ENCODE peak calls at places on chromosomes 16 and 17, in four cellular contexts. Q is brain microvascular endothelial cell, G is right lobe of liver, Y is A549. Z is an unnamed sample.

GRCh38 chr16:67112591-67113399 is 3.1 kb downstream of the PHAF1 start:
- DNase-seq in G (no peak), Q (no peak), Y (no peak), Z (no peak)

GRCh38 chr16:72752004-72752695 is 295.8 kb downstream of the ZFHX3 start:
- DNase-seq in G (no peak), Q (no peak), Y (no peak), Z (no peak)

GRCh38 chr16:84565669-84566495 is 52.0 kb downstream of the COTL1 start:
- DNase-seq in Y (no peak), Q (no peak), G (no peak), Z (no peak)

GRCh38 chr17:43983515-43984411 is 20.7 kb upstream of the NAGS start:
- DNase-seq in Y (peak), G (peak), Q (no peak), Z (no peak)

GRCh38 chr17:46039592-46040186 is 40.6 kb downstream of the STH start:
- DNase-seq in G (no peak), Q (no peak), Y (no peak), Z (no peak)

GRCh38 chr16:68417711-68418301 is 30.5 kb downstream of the SMPD3 start:
- DNase-seq in G (peak), Q (no peak), Y (no peak), Z (peak)

GRCh38 chr17:65430209-65430833 is 131.1 kb downstream of the AXIN2 start:
- DNase-seq in G (no peak), Q (no peak), Y (no peak), Z (no peak)

GRCh38 chr16:80500116-80500859 is 40.5 kb upstream of the DYNLRB2 start:
- DNase-seq in Y (no peak), Q (no peak), G (no peak), Z (no peak)

GRCh38 chr16:75288181-75288580 is 36.8 kb upstream of the BCAR1 start:
- DNase-seq in G (no peak), Q (no peak), Y (no peak), Z (no peak)

GRCh38 chr16:75289189-75289588 is 37.8 kb upstream of the BCAR1 start:
- DNase-seq in G (no peak), Y (no peak), Q (no peak), Z (no peak)

GRCh38 chr16:75287708-75288107 is 36.3 kb upstream of the BCAR1 start:
- DNase-seq in Y (no peak), G (no peak), Q (no peak), Z (no peak)

GRCh38 chr16:75286996-75287395 is 35.6 kb upstream of the BCAR1 start:
- DNase-seq in G (no peak), Q (no peak), Y (no peak), Z (no peak)

DNA sequence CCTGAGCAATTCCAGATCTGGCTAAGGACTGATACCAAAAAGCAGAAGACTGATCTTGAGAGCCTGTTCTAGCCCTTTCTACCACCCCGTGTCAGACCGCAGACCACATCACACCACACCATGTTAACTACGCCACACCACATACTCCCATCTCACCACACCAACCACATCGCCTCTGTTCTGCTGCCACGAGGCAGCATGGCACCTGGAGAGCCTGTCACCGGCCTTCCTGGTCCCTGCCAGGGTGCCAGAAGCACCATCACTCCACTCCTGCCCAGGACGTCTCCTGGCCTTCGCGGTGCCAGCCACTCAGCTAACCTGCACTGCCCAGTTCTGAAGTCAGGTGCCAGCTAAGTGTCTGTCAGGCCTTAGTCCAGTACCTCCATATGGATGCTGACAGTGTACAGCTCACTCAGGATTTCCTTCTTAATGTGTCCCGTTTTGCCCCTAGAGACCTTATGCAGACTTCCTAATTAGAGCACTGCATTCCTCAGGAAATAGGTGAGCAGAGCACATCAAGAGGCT is 37.2 kb upstream of the BCAR1 start:
- DNase-seq in Y (no peak), G (no peak), Q (no peak), Z (no peak)
- H3K27ac ChIP-seq in Y (no peak), G (no peak), Q (no peak), Z (peak)

GRCh38 chr16:19071811-19072777 is 4.7 kb downstream of the COQ7 start:
- DNase-seq in Q (peak), G (peak), Y (peak), Z (peak)

GRCh38 chr16:19062706-19063105 is 4.7 kb upstream of the COQ7 start:
- DNase-seq in Y (no peak), Q (no peak), G (no peak), Z (no peak)

GRCh38 chr16:19066988-19067348 is 446 bp upstream of the COQ7 start:
- DNase-seq in Q (no peak), G (no peak), Y (no peak), Z (no peak)

GRCh38 chr16:19068237-19068815 is 912 bp downstream of the COQ7 start:
- DNase-seq in G (peak), Y (no peak), Q (no peak), Z (no peak)

DNA sequence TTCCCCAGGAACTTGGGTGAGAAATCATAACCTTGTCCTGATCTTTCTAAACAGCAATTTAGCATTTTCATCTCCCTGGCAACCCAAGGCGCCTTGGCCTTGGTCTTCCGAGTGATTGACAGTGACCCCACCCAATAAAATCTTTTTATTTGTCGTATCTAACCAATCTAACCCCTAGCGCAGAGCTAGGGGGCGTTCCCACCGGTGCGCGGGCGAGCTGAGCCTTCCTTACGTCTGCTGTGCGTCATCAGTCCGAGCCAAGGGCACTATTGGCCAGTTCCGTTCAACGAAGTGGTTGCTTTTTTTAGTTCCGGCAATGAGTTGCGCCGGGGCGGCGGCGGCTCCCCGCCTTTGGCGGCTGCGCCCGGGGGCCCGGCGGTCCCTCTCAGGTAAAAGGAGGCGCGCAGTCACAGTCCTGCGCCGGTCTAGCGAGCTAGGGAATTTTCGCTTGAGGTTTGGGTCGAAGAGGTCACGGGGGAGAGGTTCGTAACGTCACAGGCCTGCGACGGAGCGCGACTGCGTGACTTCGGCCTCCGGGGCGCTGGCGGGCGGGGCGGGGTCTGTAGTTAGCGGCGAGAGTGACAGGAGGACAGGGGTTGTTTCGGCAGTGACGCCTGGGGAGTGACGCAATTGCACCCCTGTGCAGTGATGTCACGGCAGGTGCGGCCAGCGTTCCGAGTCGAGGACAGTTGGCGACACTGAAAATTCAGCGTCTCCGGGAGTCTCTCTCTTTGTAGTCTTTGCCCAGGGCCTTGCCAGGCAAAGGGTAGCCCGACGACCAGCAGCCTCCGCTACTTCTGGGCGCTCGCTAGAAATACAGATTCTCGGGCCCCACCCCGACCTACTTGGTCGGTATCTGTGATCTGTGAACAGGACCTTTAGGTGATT is at the start of gene COQ7:
- DNase-seq in Y (peak), G (peak), Q (peak), Z (peak)
- TF ChIP-seq CTCF in Y (no peak), G (peak), Q (no peak), Z (no peak)

GRCh38 chr17:30296499-30297038 is 4.8 kb upstream of the BLMH start:
- DNase-seq in Y (no peak), Q (no peak), G (no peak), Z (no peak)

GRCh38 chr17:30290696-30291570 is 811 bp downstream of the BLMH start:
- DNase-seq in Q (peak), G (peak), Y (peak), Z (peak)

GRCh38 chr17:30290077-30290476 is 1.7 kb downstream of the BLMH start:
- DNase-seq in G (no peak), Q (no peak), Y (no peak), Z (no peak)

GRCh38 chr17:30292490-30292858 is 730 bp upstream of the BLMH start:
- DNase-seq in Y (no peak), G (no peak), Q (no peak), Z (no peak)

DNA sequence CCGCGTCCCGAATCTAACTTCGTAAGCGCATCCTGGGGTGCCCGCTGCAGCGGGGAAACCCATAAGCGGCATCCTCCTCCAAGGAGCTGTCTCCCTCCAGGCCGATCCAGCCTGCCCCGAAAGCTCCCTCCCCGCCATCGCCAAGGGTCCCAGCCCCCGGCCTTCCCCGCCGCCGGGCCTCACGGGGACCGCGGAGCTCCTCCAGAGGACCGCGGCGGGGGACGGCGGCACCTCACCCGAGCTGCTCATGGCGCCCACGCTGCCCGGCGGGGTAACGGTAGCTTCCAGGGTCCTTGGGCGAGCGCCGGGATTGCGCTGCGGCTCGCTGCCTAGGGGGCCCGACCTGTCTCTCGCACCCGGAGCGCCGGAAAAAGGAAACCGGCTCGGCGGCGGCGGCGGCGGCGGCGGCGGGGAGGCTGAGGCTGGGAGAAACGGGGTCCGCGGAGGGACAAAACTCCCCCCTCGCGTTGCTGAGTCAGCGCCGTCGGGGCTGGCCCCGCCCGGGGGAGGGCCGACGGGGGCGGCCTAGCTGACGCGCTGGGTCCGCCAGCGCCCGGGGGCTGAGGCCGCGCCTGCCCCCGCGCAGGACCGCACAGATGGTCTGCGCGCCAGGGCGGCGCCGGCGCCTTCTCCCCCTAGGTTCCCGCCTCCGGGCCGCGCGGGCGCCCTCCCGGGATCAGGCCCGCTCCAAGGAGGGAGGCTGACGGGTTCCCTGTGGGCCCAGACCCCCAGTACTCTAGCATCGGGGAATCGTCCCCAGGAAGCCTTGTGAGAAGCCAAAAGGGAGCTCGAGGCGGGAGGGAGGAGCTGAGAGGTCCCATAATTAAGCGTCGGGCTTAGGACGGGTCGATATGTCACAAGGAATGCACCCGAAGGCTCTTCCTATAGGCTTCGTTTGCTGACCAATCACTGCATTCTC is at the start of gene BLMH:
- DNase-seq in Y (peak), Q (peak), G (peak), Z (peak)
- H3K27ac ChIP-seq in Y (peak), Q (peak), G (peak), Z (peak)

GRCh38 chr16:8869212-8869987 is 594 bp upstream of the CARHSP1 start:
- DNase-seq in Y (no peak), G (no peak), Q (no peak), Z (no peak)

GRCh38 chr16:8874388-8874787 is 5.6 kb upstream of the CARHSP1 start:
- DNase-seq in Q (no peak), G (no peak), Y (no peak), Z (no peak)

GRCh38 chr16:8872071-8872470 is 3.3 kb upstream of the CARHSP1 start:
- DNase-seq in Q (no peak), G (no peak), Y (no peak), Z (no peak)

GRCh38 chr16:8868272-8869211 is at the start of gene CARHSP1:
- DNase-seq in Q (peak), Y (peak), G (peak), Z (peak)

DNA sequence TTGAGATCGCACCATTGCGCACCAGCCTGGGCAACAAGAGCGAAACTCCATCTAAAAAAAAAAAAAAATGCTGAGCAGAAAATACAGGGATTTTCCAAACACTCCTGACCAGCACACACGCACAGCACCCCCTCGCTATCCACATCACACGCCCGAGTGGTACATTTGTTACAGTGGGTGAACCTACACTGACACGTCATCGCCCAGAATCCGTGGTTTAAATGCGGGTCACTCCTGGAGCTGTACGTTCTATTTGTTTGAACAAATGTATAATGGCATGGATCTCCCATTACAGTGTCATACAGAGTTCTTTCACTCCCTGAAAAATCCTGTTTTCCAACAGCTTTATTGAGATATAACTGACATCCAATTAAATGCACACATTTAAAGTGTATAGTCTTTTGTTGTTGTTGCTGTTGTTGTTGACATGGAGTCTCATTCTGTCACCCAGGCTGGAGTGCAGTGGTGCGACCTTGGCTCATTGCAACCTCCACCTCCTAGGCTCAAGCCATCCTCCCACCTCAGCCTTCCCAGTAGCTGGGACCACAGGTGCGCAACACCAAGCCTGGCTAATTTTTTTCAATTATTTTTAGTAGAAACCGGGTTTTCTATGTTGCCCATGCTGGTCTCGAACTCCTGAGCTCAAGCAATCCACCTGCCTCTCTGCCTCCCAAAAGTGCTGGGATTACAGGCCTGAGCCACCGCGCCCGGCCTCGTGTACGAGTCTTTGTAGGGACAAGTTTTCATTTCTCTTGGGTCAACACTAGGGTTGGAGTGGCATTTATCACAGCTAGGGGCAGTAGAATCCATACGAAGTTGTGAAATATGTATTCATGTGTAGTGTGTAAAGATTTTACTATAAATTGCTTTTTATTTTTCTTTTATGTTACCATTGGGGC is 4.4 kb upstream of the CARHSP1 start:
- DNase-seq in Q (no peak), Y (no peak), G (no peak), Z (no peak)
- TF ChIP-seq CTCF in Q (peak), Y (peak), G (no peak), Z (peak)